ENCODE peak calls at places on chromosomes 4 and X, in nine cellular contexts. One of them, this sample, is unnamed.

GRCh38 chr4:141647982-141648381 is 11.6 kb downstream of the IL15 start:
- DNase-seq in breast epithelium: no peak
- DNase-seq in left cardiac atrium: no peak
- DNase-seq in occipital lobe: no peak
- DNase-seq in NCI-H460: no peak
- DNase-seq in fibroblast of pulmonary artery: no peak
- DNase-seq in activated T-cell treated with anti-CD3 and anti-CD28 coated beads, Interleukin-2, amount 50 U/mL, for 48 hours: no peak
- DNase-seq in HepG2: no peak
- DNase-seq in hypothalamus: no peak
- DNase-seq in this sample: no peak

GRCh38 chr4:98642991-98643426 is 15.4 kb downstream of the TSPAN5 start:
- DNase-seq in breast epithelium: no peak
- DNase-seq in left cardiac atrium: no peak
- DNase-seq in occipital lobe: no peak
- DNase-seq in NCI-H460: no peak
- DNase-seq in fibroblast of pulmonary artery: peak
- DNase-seq in activated T-cell treated with anti-CD3 and anti-CD28 coated beads, Interleukin-2, amount 50 U/mL, for 48 hours: no peak
- DNase-seq in HepG2: peak
- DNase-seq in hypothalamus: no peak
- DNase-seq in this sample: no peak

GRCh38 chr4:83360018-83360417 is 25.4 kb upstream of the HPSE start:
- DNase-seq in breast epithelium: no peak
- DNase-seq in left cardiac atrium: no peak
- DNase-seq in occipital lobe: no peak
- DNase-seq in NCI-H460: no peak
- DNase-seq in fibroblast of pulmonary artery: no peak
- DNase-seq in activated T-cell treated with anti-CD3 and anti-CD28 coated beads, Interleukin-2, amount 50 U/mL, for 48 hours: no peak
- DNase-seq in HepG2: no peak
- DNase-seq in hypothalamus: no peak
- DNase-seq in this sample: no peak

GRCh38 chrX:101977091-101977490 is 45.3 kb upstream of the ZMAT1 start:
- DNase-seq in breast epithelium: no peak
- DNase-seq in left cardiac atrium: no peak
- DNase-seq in occipital lobe: no peak
- DNase-seq in NCI-H460: no peak
- DNase-seq in fibroblast of pulmonary artery: no peak
- DNase-seq in activated T-cell treated with anti-CD3 and anti-CD28 coated beads, Interleukin-2, amount 50 U/mL, for 48 hours: no peak
- DNase-seq in HepG2: no peak
- DNase-seq in hypothalamus: no peak
- DNase-seq in this sample: no peak

GRCh38 chrX:22118161-22118830 is 86.2 kb downstream of the PHEX start:
- DNase-seq in breast epithelium: no peak
- DNase-seq in left cardiac atrium: no peak
- DNase-seq in occipital lobe: no peak
- DNase-seq in NCI-H460: no peak
- DNase-seq in fibroblast of pulmonary artery: no peak
- DNase-seq in activated T-cell treated with anti-CD3 and anti-CD28 coated beads, Interleukin-2, amount 50 U/mL, for 48 hours: no peak
- DNase-seq in HepG2: no peak
- DNase-seq in hypothalamus: no peak
- DNase-seq in this sample: no peak

GRCh38 chr4:10656988-10657387 is 27.6 kb downstream of the CLNK start:
- DNase-seq in breast epithelium: no peak
- DNase-seq in left cardiac atrium: no peak
- DNase-seq in occipital lobe: no peak
- DNase-seq in NCI-H460: no peak
- DNase-seq in fibroblast of pulmonary artery: no peak
- DNase-seq in activated T-cell treated with anti-CD3 and anti-CD28 coated beads, Interleukin-2, amount 50 U/mL, for 48 hours: no peak
- DNase-seq in HepG2: no peak
- DNase-seq in hypothalamus: no peak
- DNase-seq in this sample: no peak

GRCh38 chrX:136291824-136292223 is 8.9 kb upstream of the ADGRG4 start:
- DNase-seq in breast epithelium: no peak
- DNase-seq in left cardiac atrium: no peak
- DNase-seq in occipital lobe: no peak
- DNase-seq in NCI-H460: no peak
- DNase-seq in fibroblast of pulmonary artery: no peak
- DNase-seq in activated T-cell treated with anti-CD3 and anti-CD28 coated beads, Interleukin-2, amount 50 U/mL, for 48 hours: no peak
- DNase-seq in HepG2: no peak
- DNase-seq in hypothalamus: no peak
- DNase-seq in this sample: no peak

GRCh38 chr4:19636451-19636850 is 615.3 kb upstream of the SLIT2 start:
- DNase-seq in breast epithelium: no peak
- DNase-seq in left cardiac atrium: no peak
- DNase-seq in occipital lobe: no peak
- DNase-seq in NCI-H460: no peak
- DNase-seq in fibroblast of pulmonary artery: no peak
- DNase-seq in activated T-cell treated with anti-CD3 and anti-CD28 coated beads, Interleukin-2, amount 50 U/mL, for 48 hours: no peak
- DNase-seq in HepG2: no peak
- DNase-seq in hypothalamus: no peak
- DNase-seq in this sample: no peak

GRCh38 chr4:169898095-169898494 is 128.1 kb downstream of the MFAP3L start:
- DNase-seq in breast epithelium: no peak
- DNase-seq in left cardiac atrium: no peak
- DNase-seq in occipital lobe: no peak
- DNase-seq in NCI-H460: no peak
- DNase-seq in fibroblast of pulmonary artery: no peak
- DNase-seq in activated T-cell treated with anti-CD3 and anti-CD28 coated beads, Interleukin-2, amount 50 U/mL, for 48 hours: no peak
- DNase-seq in HepG2: no peak
- DNase-seq in hypothalamus: no peak
- DNase-seq in this sample: no peak

GRCh38 chr4:26896636-26897035 is 36.0 kb downstream of the STIM2 start:
- DNase-seq in breast epithelium: no peak
- DNase-seq in left cardiac atrium: no peak
- DNase-seq in occipital lobe: no peak
- DNase-seq in NCI-H460: no peak
- DNase-seq in fibroblast of pulmonary artery: peak
- DNase-seq in activated T-cell treated with anti-CD3 and anti-CD28 coated beads, Interleukin-2, amount 50 U/mL, for 48 hours: no peak
- DNase-seq in HepG2: no peak
- DNase-seq in hypothalamus: no peak
- DNase-seq in this sample: no peak

GRCh38 chr4:132642196-132642817 is 506.8 kb upstream of the PCDH10 start:
- DNase-seq in breast epithelium: no peak
- DNase-seq in left cardiac atrium: no peak
- DNase-seq in occipital lobe: no peak
- DNase-seq in NCI-H460: peak
- DNase-seq in fibroblast of pulmonary artery: peak
- DNase-seq in activated T-cell treated with anti-CD3 and anti-CD28 coated beads, Interleukin-2, amount 50 U/mL, for 48 hours: no peak
- DNase-seq in HepG2: peak
- DNase-seq in hypothalamus: peak
- DNase-seq in this sample: no peak